ENCODE peak calls at places on chromosomes 13 and 19, in seven cellular contexts. H is activated CD4-positive, alpha-beta T cell treated with anti-CD3 and anti-CD28 coated beads for 24 hours; W is mucosa of descending colon; U is stimulated activated CD4-positive, alpha-beta T cell treated with anti-CD3 and anti-CD28 coated beads, Interleukin-15, amount 100 ng/mL, for 24 hours; B is T-helper 1 cell; X is HuH-7; M is AG10803. O is an unnamed sample.
A peak's percentile ranks its signal among the peaks of the same experiment; 100 is the strongest.

GRCh38 chr13:113005076-113005865 is 36.3 kb downstream of the MCF2L start:
- DNase-seq in H (no peak), W (no peak), U (peak; percentile 21), B (no peak), X (no peak), M (no peak), O (no peak)

GRCh38 chr13:99312493-99312883 is 5.3 kb upstream of the GPR183 start:
- DNase-seq in H (no peak), W (peak; percentile 63), U (peak; percentile 57), B (no peak), X (no peak), M (peak; percentile 100), O (no peak)

GRCh38 chr13:57314897-57315520 is 148.0 kb downstream of the PRR20E start:
- DNase-seq in H (no peak), W (no peak), U (no peak), B (no peak), X (no peak), M (no peak), O (no peak)

GRCh38 chr13:90591927-90592268 is 755.6 kb upstream of the MIR17HG start:
- DNase-seq in H (no peak), W (no peak), U (no peak), B (no peak), X (no peak), M (no peak), O (no peak)

GRCh38 chr19:35251456-35251855 is 2.7 kb downstream of the LSR start:
- DNase-seq in H (no peak), W (no peak), U (no peak), B (no peak), X (no peak), M (no peak), O (no peak)

GRCh38 chr13:74093691-74094090 is 40.5 kb downstream of the KLF12 start:
- DNase-seq in H (no peak), W (no peak), U (no peak), B (no peak), X (no peak), M (peak; percentile 39), O (no peak)

GRCh38 chr13:40342461-40342860 is 324.0 kb downstream of the FOXO1 start:
- DNase-seq in H (no peak), W (no peak), U (no peak), B (no peak), X (no peak), M (no peak), O (no peak)

GRCh38 chr19:55646889-55647731 is 902 bp upstream of the CCDC106 start:
- DNase-seq in H (no peak), W (no peak), U (no peak), B (no peak), X (no peak), M (no peak), O (no peak)

GRCh38 chr13:29110003-29110402 is 289.9 kb downstream of the MTUS2 start:
- DNase-seq in H (no peak), W (no peak), U (no peak), B (no peak), X (no peak), M (no peak), O (no peak)

GRCh38 chr19:1568320-1569019 is at the start of gene MEX3D:
- DNase-seq in H (peak; percentile 68), W (peak; percentile 83), U (peak; percentile 85), B (peak; percentile 90), X (peak; percentile 83), M (peak; percentile 56), O (peak; percentile 56)

GRCh38 chr13:73722120-73722519 is 412.1 kb downstream of the KLF12 start:
- DNase-seq in H (no peak), W (no peak), U (peak; percentile 7), B (no peak), X (no peak), M (peak; percentile 36), O (peak; percentile 68)

GRCh38 chr13:100809856-100810255 is 135.3 kb upstream of the TMTC4 start:
- DNase-seq in H (no peak), W (no peak), U (no peak), B (no peak), X (no peak), M (no peak), O (no peak)

GRCh38 chr13:85508683-85509329 is 290.4 kb downstream of the SLITRK6 start:
- DNase-seq in H (no peak), W (no peak), U (no peak), B (no peak), X (no peak), M (no peak), O (no peak)

GRCh38 chr13:72782717-72783116 is 784 bp downstream of the PIBF1 start:
- DNase-seq in H (no peak), W (no peak), U (no peak), B (no peak), X (no peak), M (peak; percentile 30), O (no peak)

GRCh38 chr19:8468761-8469458 is 24.1 kb downstream of the HNRNPM start:
- DNase-seq in H (no peak), W (no peak), U (no peak), B (no peak), X (no peak), M (peak; percentile 63), O (no peak)

GRCh38 chr19:15437355-15438123 is 12.2 kb downstream of the WIZ start:
- DNase-seq in H (no peak), W (no peak), U (no peak), B (no peak), X (no peak), M (peak; percentile 73), O (no peak)

GRCh38 chr13:33235078-33235477 is 50.5 kb downstream of the STARD13 start:
- DNase-seq in H (no peak), W (no peak), U (no peak), B (no peak), X (no peak), M (peak; percentile 90), O (no peak)

GRCh38 chr13:52695856-52696255 is 43.2 kb downstream of the SUGT1 start:
- DNase-seq in H (no peak), W (no peak), U (peak; percentile 19), B (no peak), X (no peak), M (peak; percentile 72), O (no peak)

GRCh38 chr19:2337329-2337707 is 8.8 kb downstream of the SPPL2B start:
- DNase-seq in H (no peak), W (peak; percentile 48), U (no peak), B (no peak), X (peak; percentile 65), M (no peak), O (no peak)

GRCh38 chr13:73934771-73935170 is 199.4 kb downstream of the KLF12 start:
- DNase-seq in H (no peak), W (no peak), U (no peak), B (no peak), X (no peak), M (no peak), O (no peak)

GRCh38 chr13:40076765-40077362 is 421.4 kb downstream of the COG6 start:
- DNase-seq in H (no peak), W (no peak), U (no peak), B (no peak), X (no peak), M (no peak), O (no peak)

GRCh38 chr19:46478356-46478986 is 7.1 kb upstream of the PNMA8A start:
- DNase-seq in H (no peak), W (no peak), U (peak; percentile 34), B (no peak), X (no peak), M (peak; percentile 54), O (peak; percentile 57)

GRCh38 chr19:2315818-2316353 is 7.9 kb upstream of the LINGO3 start:
- DNase-seq in H (no peak), W (peak; percentile 81), U (peak; percentile 32), B (no peak), X (peak; percentile 82), M (peak; percentile 53), O (peak; percentile 68)

GRCh38 chr19:14517446-14517839 is 754 bp downstream of the DNAJB1 start:
- DNase-seq in H (no peak), W (no peak), U (no peak), B (no peak), X (no peak), M (peak; percentile 35), O (no peak)

GRCh38 chr13:77752512-77753069 is 55.1 kb downstream of the SLAIN1 start:
- DNase-seq in H (no peak), W (no peak), U (no peak), B (no peak), X (no peak), M (no peak), O (no peak)

GRCh38 chr13:32257649-32258048 is 57.5 kb downstream of the ZAR1L start:
- DNase-seq in H (no peak), W (no peak), U (no peak), B (no peak), X (no peak), M (no peak), O (no peak)

GRCh38 chr19:53537523-53538377 is at the start of gene ZNF331:
- DNase-seq in H (peak; percentile 74), W (peak; percentile 88), U (peak; percentile 88), B (peak; percentile 92), X (no peak), M (peak; percentile 72), O (no peak)

GRCh38 chr13:23279321-23279720 is 98.5 kb downstream of the SGCG start:
- DNase-seq in H (no peak), W (no peak), U (no peak), B (no peak), X (no peak), M (no peak), O (no peak)

GRCh38 chr19:11130824-11131455 is 24.6 kb downstream of the SPC24 start:
- DNase-seq in H (peak; percentile 64), W (peak; percentile 75), U (peak; percentile 80), B (peak; percentile 52), X (peak; percentile 71), M (peak; percentile 54), O (peak; percentile 86)

GRCh38 chr13:94198666-94199065 is 280.8 kb downstream of the DCT start:
- DNase-seq in H (no peak), W (no peak), U (no peak), B (no peak), X (no peak), M (no peak), O (no peak)

GRCh38 chr19:5131031-5131865 is 162.3 kb downstream of the KDM4B start:
- DNase-seq in H (no peak), W (peak; percentile 72), U (no peak), B (no peak), X (no peak), M (no peak), O (no peak)

GRCh38 chr13:102555914-102556553 is 40.8 kb upstream of the TPP2 start:
- DNase-seq in H (no peak), W (no peak), U (peak; percentile 5), B (no peak), X (peak; percentile 1), M (peak; percentile 25), O (peak; percentile 15)